ENCODE peak calls at places on chromosomes 13 and 19, in seven cellular contexts. One of them, this sample, is unnamed.

GRCh38 chr19:903266-903797 is 9.7 kb downstream of the R3HDM4 start:
- DNase-seq in H1: no peak
- DNase-seq in DND-41: no peak
- DNase-seq in fibroblast of lung: peak
- DNase-seq in MM.1S: no peak
- DNase-seq in neural progenitor cell: peak
- DNase-seq in GM23338: no peak
- DNase-seq in this sample: no peak

GRCh38 chr19:35816846-35817245 is 4.2 kb upstream of the PRODH2 start:
- DNase-seq in H1: no peak
- DNase-seq in GM23338: no peak
- DNase-seq in MM.1S: no peak
- DNase-seq in fibroblast of lung: no peak
- DNase-seq in neural progenitor cell: no peak
- DNase-seq in DND-41: no peak
- DNase-seq in this sample: no peak

GRCh38 chr19:35767288-35768081 is 7.9 kb upstream of the ARHGAP33 start:
- DNase-seq in MM.1S: no peak
- DNase-seq in H1: peak
- DNase-seq in DND-41: no peak
- DNase-seq in neural progenitor cell: peak
- DNase-seq in GM23338: peak
- DNase-seq in fibroblast of lung: no peak
- DNase-seq in this sample: no peak

GRCh38 chr13:97275265-97275664 is 53.1 kb downstream of the MBNL2 start:
- DNase-seq in fibroblast of lung: peak
- DNase-seq in MM.1S: no peak
- DNase-seq in GM23338: no peak
- DNase-seq in DND-41: no peak
- DNase-seq in neural progenitor cell: no peak
- DNase-seq in H1: no peak
- DNase-seq in this sample: peak

GRCh38 chr13:48000559-48001126 is 430 bp downstream of the SUCLA2 start:
- DNase-seq in DND-41: no peak
- DNase-seq in H1: no peak
- DNase-seq in neural progenitor cell: peak
- DNase-seq in MM.1S: peak
- DNase-seq in fibroblast of lung: peak
- DNase-seq in GM23338: peak
- DNase-seq in this sample: peak

GRCh38 chr19:34712606-34713261 is 21.3 kb upstream of the ZNF181 start:
- DNase-seq in DND-41: peak
- DNase-seq in MM.1S: peak
- DNase-seq in H1: peak
- DNase-seq in GM23338: peak
- DNase-seq in fibroblast of lung: peak
- DNase-seq in neural progenitor cell: peak
- DNase-seq in this sample: peak

GRCh38 chr19:8477889-8478288 is 24.6 kb downstream of the PRAM1 start:
- DNase-seq in fibroblast of lung: no peak
- DNase-seq in GM23338: no peak
- DNase-seq in MM.1S: no peak
- DNase-seq in DND-41: no peak
- DNase-seq in neural progenitor cell: no peak
- DNase-seq in H1: no peak
- DNase-seq in this sample: no peak

GRCh38 chr13:66415444-66415843 is 814.7 kb downstream of the PCDH9 start:
- DNase-seq in MM.1S: no peak
- DNase-seq in GM23338: no peak
- DNase-seq in neural progenitor cell: no peak
- DNase-seq in H1: no peak
- DNase-seq in DND-41: no peak
- DNase-seq in fibroblast of lung: no peak
- DNase-seq in this sample: no peak

GRCh38 chr13:27921961-27922910 is 2.4 kb downstream of the PDX1 start:
- DNase-seq in fibroblast of lung: no peak
- DNase-seq in neural progenitor cell: peak
- DNase-seq in GM23338: peak
- DNase-seq in H1: peak
- DNase-seq in DND-41: no peak
- DNase-seq in MM.1S: no peak
- DNase-seq in this sample: no peak
- TF ChIP-seq EZH2 in fibroblast of lung: peak
- TF ChIP-seq EZH2 in neural progenitor cell: peak
- TF ChIP-seq EZH2 in GM23338: peak
- TF ChIP-seq EZH2 in H1: peak
- TF ChIP-seq EZH2 in DND-41: no peak
- TF ChIP-seq EZH2 in MM.1S: no peak
- TF ChIP-seq EZH2 in this sample: peak

GRCh38 chr19:18098891-18099622 is 1.5 kb downstream of the MAST3 start:
- DNase-seq in DND-41: no peak
- DNase-seq in fibroblast of lung: no peak
- DNase-seq in GM23338: peak
- DNase-seq in MM.1S: no peak
- DNase-seq in neural progenitor cell: peak
- DNase-seq in H1: no peak
- DNase-seq in this sample: no peak

GRCh38 chr19:18096258-18096657 is 1.3 kb upstream of the MAST3 start:
- DNase-seq in neural progenitor cell: no peak
- DNase-seq in fibroblast of lung: no peak
- DNase-seq in DND-41: no peak
- DNase-seq in MM.1S: no peak
- DNase-seq in H1: no peak
- DNase-seq in GM23338: no peak
- DNase-seq in this sample: no peak

GRCh38 chr19:18097217-18097992 is at the start of gene MAST3:
- DNase-seq in H1: peak
- DNase-seq in fibroblast of lung: peak
- DNase-seq in MM.1S: peak
- DNase-seq in GM23338: peak
- DNase-seq in neural progenitor cell: peak
- DNase-seq in DND-41: peak
- DNase-seq in this sample: peak

GRCh38 chr19:18099623-18099995 is 2.0 kb downstream of the MAST3 start:
- DNase-seq in GM23338: no peak
- DNase-seq in H1: no peak
- DNase-seq in fibroblast of lung: no peak
- DNase-seq in DND-41: no peak
- DNase-seq in neural progenitor cell: no peak
- DNase-seq in MM.1S: no peak
- DNase-seq in this sample: no peak

GRCh38 chr19:18097993-18098890 is 664 bp downstream of the MAST3 start:
- DNase-seq in DND-41: no peak
- DNase-seq in fibroblast of lung: no peak
- DNase-seq in H1: no peak
- DNase-seq in GM23338: no peak
- DNase-seq in MM.1S: no peak
- DNase-seq in neural progenitor cell: no peak
- DNase-seq in this sample: no peak
- TF ChIP-seq EZH2 in DND-41: no peak
- TF ChIP-seq EZH2 in fibroblast of lung: no peak
- TF ChIP-seq EZH2 in H1: no peak
- TF ChIP-seq EZH2 in GM23338: no peak
- TF ChIP-seq EZH2 in MM.1S: peak
- TF ChIP-seq EZH2 in neural progenitor cell: peak
- TF ChIP-seq EZH2 in this sample: no peak

GRCh38 chr19:41322451-41322850 is 12.5 kb downstream of the CCDC97 start:
- DNase-seq in neural progenitor cell: no peak
- DNase-seq in MM.1S: no peak
- DNase-seq in GM23338: no peak
- DNase-seq in DND-41: no peak
- DNase-seq in fibroblast of lung: no peak
- DNase-seq in H1: no peak
- DNase-seq in this sample: no peak

GRCh38 chr19:41320185-41320518 is 10.2 kb downstream of the CCDC97 start:
- DNase-seq in neural progenitor cell: no peak
- DNase-seq in DND-41: no peak
- DNase-seq in GM23338: no peak
- DNase-seq in H1: no peak
- DNase-seq in MM.1S: no peak
- DNase-seq in fibroblast of lung: no peak
- DNase-seq in this sample: no peak

GRCh38 chr19:41321600-41322270 is 11.8 kb downstream of the CCDC97 start:
- DNase-seq in DND-41: no peak
- DNase-seq in neural progenitor cell: peak
- DNase-seq in H1: peak
- DNase-seq in fibroblast of lung: peak
- DNase-seq in GM23338: peak
- DNase-seq in MM.1S: no peak
- DNase-seq in this sample: no peak

GRCh38 chr19:41320568-41320967 is 10.6 kb downstream of the CCDC97 start:
- DNase-seq in H1: no peak
- DNase-seq in MM.1S: no peak
- DNase-seq in neural progenitor cell: no peak
- DNase-seq in GM23338: no peak
- DNase-seq in fibroblast of lung: no peak
- DNase-seq in DND-41: no peak
- DNase-seq in this sample: no peak

DNA sequence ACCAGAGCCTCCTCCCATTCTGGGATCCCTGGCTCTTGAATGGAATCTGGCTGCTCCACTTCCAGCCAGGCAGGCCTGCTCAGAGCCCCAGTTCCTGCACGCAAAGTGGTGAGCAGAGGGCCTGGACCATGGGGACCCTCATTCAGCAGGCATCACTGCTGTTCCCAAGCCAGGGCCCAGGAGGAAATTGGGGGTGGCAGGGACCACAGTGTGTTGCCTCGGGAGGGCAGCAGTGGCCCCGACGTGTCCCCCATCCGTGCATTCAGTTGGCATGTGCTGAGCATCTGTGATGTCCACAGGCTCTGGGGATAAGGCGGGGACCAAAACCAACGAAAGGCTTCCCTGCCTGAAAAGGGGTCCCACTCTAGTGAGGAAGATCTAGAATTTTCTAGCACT is 11.2 kb downstream of the CCDC97 start:
- DNase-seq in GM23338: no peak
- DNase-seq in neural progenitor cell: no peak
- DNase-seq in fibroblast of lung: no peak
- DNase-seq in DND-41: no peak
- DNase-seq in H1: no peak
- DNase-seq in MM.1S: no peak
- DNase-seq in this sample: no peak
- TF ChIP-seq EZH2 in GM23338: no peak
- TF ChIP-seq EZH2 in neural progenitor cell: no peak
- TF ChIP-seq EZH2 in fibroblast of lung: no peak
- TF ChIP-seq EZH2 in DND-41: no peak
- TF ChIP-seq EZH2 in H1: no peak
- TF ChIP-seq EZH2 in MM.1S: no peak
- TF ChIP-seq EZH2 in this sample: no peak

DNA sequence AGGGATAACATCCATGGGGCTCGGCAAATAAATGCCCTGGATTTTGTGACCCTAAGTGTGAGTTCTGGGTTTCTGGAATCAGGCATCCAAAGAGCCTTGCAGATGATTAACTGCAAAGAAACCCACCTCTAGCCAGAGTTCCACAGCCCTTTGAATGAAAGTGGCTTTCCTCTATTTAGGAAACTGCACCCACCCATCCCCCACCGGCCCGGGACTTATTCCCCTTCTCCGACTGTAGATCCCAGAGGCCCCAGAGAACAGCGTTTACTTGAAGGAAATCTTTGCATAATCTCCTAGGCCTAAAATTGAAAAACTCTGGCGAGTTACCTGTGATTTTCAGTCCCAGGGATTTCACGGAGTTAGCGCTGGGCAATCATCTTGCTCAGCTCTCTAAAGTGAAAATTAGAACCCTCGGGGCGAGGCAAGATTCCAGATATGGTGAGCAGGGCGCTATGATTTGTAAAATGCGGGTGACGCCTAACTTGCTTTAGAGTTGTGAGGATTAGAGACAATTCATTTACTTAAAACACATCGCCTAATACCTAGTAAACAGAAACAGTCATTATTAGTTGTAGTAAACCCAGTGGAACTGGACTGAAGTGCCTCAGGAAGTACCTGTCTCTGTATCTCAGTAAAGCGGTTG is 9.4 kb downstream of the URAD start:
- DNase-seq in neural progenitor cell: peak
- DNase-seq in H1: no peak
- DNase-seq in DND-41: no peak
- DNase-seq in GM23338: peak
- DNase-seq in MM.1S: no peak
- DNase-seq in fibroblast of lung: no peak
- DNase-seq in this sample: no peak
- TF ChIP-seq EZH2 in neural progenitor cell: peak
- TF ChIP-seq EZH2 in H1: peak
- TF ChIP-seq EZH2 in DND-41: no peak
- TF ChIP-seq EZH2 in GM23338: peak
- TF ChIP-seq EZH2 in MM.1S: no peak
- TF ChIP-seq EZH2 in fibroblast of lung: no peak
- TF ChIP-seq EZH2 in this sample: no peak

This sample was measured in mammary epithelial cell.